ENCODE peak calls at places on chromosomes 4 and X, in four cellular contexts. U is GM12878, Z is WTC11, S is A549. Q is an unnamed sample.

GRCh38 chr4:182175788-182176519 is 67.2 kb upstream of the TENM3 start:
- DNase-seq in U (no peak), Z (no peak), S (peak; percentile 3), Q (no peak)

GRCh38 chrX:129781134-129782014 is 1.6 kb downstream of the SASH3 start:
- DNase-seq in U (peak; percentile 83), Z (no peak), S (no peak), Q (no peak)

GRCh38 chr4:151888367-151888866 is 127.6 kb upstream of the GATB start:
- DNase-seq in U (peak; percentile 67), Z (no peak), S (no peak), Q (no peak)

GRCh38 chr4:42710761-42711160 is 53.9 kb upstream of the ATP8A1 start:
- DNase-seq in U (no peak), Z (no peak), S (no peak), Q (no peak)

GRCh38 chr4:8473920-8474590 is 33.5 kb downstream of the TRMT44 start:
- DNase-seq in U (no peak), Z (no peak), S (no peak), Q (no peak)

GRCh38 chr4:174474457-174475075 is 47.7 kb downstream of the HPGD start:
- DNase-seq in U (no peak), Z (peak; percentile 30), S (no peak), Q (no peak)

GRCh38 chrX:90883479-90883878 is 551.2 kb upstream of the PABPC5 start:
- DNase-seq in U (no peak), Z (no peak), S (no peak), Q (no peak)

GRCh38 chrX:43557792-43558191 is 98.3 kb upstream of the MAOA start:
- DNase-seq in U (peak; percentile 23), Z (peak; percentile 21), S (peak; percentile 49), Q (peak; percentile 62)

GRCh38 chr4:47990145-47990544 is 26.3 kb downstream of the CNGA1 start:
- DNase-seq in U (no peak), Z (peak; percentile 18), S (no peak), Q (no peak)

GRCh38 chrX:135327299-135327698 is 18.0 kb downstream of the ETDC start:
- DNase-seq in U (no peak), Z (no peak), S (no peak), Q (no peak)
- TF ChIP-seq ESRRA in U (no peak), Z (no peak), S (no peak), Q (no peak)

DNA sequence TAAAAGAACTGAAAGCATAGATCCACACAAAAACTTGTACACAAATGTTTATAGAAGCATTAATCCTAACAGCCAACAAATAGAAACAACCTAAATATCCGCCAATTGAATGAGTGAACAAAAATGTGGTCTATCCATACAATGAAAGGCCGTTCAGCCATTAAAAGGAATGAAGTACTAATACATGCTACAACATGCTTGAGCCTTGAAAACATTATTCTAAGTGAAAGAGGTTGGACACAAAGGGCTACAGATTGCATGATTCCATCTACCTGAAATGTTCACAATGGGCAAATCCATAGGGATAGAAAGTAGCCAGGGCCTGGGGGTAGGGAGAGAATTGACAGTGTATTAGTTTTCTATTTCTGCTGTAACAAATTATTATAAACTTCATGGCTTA is 169.2 kb downstream of the SPCS3 start:
- DNase-seq in U (no peak), Z (no peak), S (no peak), Q (no peak)
- TF ChIP-seq ESRRA in U (no peak), Z (no peak), S (no peak), Q (no peak)

DNA sequence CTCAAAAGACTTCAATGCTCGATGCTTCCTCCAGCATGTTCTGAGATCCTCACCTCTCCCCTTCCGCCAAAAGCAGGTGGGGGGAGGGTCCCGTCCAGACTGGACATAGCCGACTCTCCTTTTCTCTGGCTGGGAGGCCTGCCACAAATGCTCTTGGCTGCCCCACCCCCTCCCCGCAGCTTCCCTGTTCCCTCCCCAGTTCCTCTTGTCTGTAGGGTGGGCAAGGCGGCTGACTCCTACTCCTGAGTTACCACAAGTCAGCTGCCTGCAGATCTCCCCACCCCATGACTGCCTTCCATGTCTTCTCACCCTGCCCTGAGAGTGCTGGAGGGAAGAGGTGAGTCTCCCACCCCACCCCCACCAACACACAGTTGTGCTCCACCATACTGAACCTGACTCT is 2.8 kb downstream of the ATP6AP1 start:
- DNase-seq in U (no peak), Z (no peak), S (no peak), Q (no peak)
- TF ChIP-seq ESRRA in U (no peak), Z (no peak), S (no peak), Q (no peak)

GRCh38 chr4:110614173-110614948 is 8.5 kb downstream of the PITX2 start:
- DNase-seq in U (no peak), Z (peak; percentile 74), S (no peak), Q (no peak)

GRCh38 chr4:110614981-110615365 is 7.9 kb downstream of the PITX2 start:
- DNase-seq in U (no peak), Z (peak; percentile 46), S (no peak), Q (no peak)

GRCh38 chr4:110616162-110617062 is 6.5 kb downstream of the PITX2 start:
- DNase-seq in U (no peak), Z (peak; percentile 21), S (no peak), Q (no peak)

GRCh38 chr4:110617095-110617494 is 5.8 kb downstream of the PITX2 start:
- DNase-seq in U (no peak), Z (no peak), S (no peak), Q (no peak)

GRCh38 chr4:110615366-110616161 is 7.3 kb downstream of the PITX2 start:
- DNase-seq in U (no peak), Z (peak; percentile 76), S (no peak), Q (no peak)
- TF ChIP-seq ESRRA in U (no peak), Z (no peak), S (no peak), Q (no peak)

GRCh38 chr4:169485791-169486742 is 126.3 kb downstream of the NEK1 start:
- DNase-seq in U (peak; percentile 68), Z (no peak), S (peak; percentile 13), Q (peak; percentile 45)

GRCh38 chr4:169484485-169484884 is 127.9 kb downstream of the NEK1 start:
- DNase-seq in U (no peak), Z (no peak), S (no peak), Q (no peak)

GRCh38 chr4:169485084-169485483 is 127.3 kb downstream of the NEK1 start:
- DNase-seq in U (no peak), Z (no peak), S (no peak), Q (no peak)
- TF ChIP-seq ESRRA in U (no peak), Z (no peak), S (no peak), Q (no peak)

GRCh38 chr4:25817059-25817681 is 45.6 kb downstream of the SEL1L3 start:
- DNase-seq in U (no peak), Z (no peak), S (no peak), Q (no peak)
- TF ChIP-seq ESRRA in U (no peak), Z (no peak), S (no peak), Q (no peak)

GRCh38 chr4:147362868-147363440 is 117.9 kb upstream of the EDNRA start:
- DNase-seq in U (no peak), Z (no peak), S (no peak), Q (no peak)
- TF ChIP-seq ESRRA in U (no peak), Z (no peak), S (no peak), Q (no peak)

GRCh38 chrX:132181364-132181763 is 37.9 kb downstream of the RAP2C start:
- DNase-seq in U (no peak), Z (no peak), S (no peak), Q (no peak)
- TF ChIP-seq ESRRA in U (no peak), Z (no peak), S (no peak), Q (no peak)

Q was measured in K562.